ENCODE peak calls at places on chromosomes 6 and 20, in five cellular contexts. One of them, this sample, is unnamed. For H3K4me1, the result is how much of the 10 kb centered on the place peaks cover.

GRCh38 chr6:133635447-133635846 is 253.5 kb upstream of the TCF21 start:
- DNase-seq in heart right ventricle: no peak
- DNase-seq in effector memory CD4-positive, alpha-beta T cell: no peak
- DNase-seq in hepatocyte: no peak
- DNase-seq in tibial nerve: no peak
- DNase-seq in this sample: no peak

GRCh38 chr6:159061805-159062563 is 17.2 kb upstream of the TAGAP start:
- DNase-seq in hepatocyte: no peak
- DNase-seq in tibial nerve: no peak
- DNase-seq in heart right ventricle: no peak
- DNase-seq in effector memory CD4-positive, alpha-beta T cell: no peak
- DNase-seq in this sample: peak

GRCh38 chr6:18148304-18149025 is 6.4 kb downstream of the TPMT start:
- DNase-seq in tibial nerve: no peak
- DNase-seq in hepatocyte: peak
- DNase-seq in effector memory CD4-positive, alpha-beta T cell: no peak
- DNase-seq in heart right ventricle: no peak
- DNase-seq in this sample: no peak

GRCh38 chr20:46999821-47000465 is 105.3 kb downstream of the EYA2 start:
- DNase-seq in effector memory CD4-positive, alpha-beta T cell: no peak
- DNase-seq in heart right ventricle: no peak
- DNase-seq in hepatocyte: no peak
- DNase-seq in tibial nerve: no peak
- DNase-seq in this sample: no peak

GRCh38 chr6:57086843-57087242 is 3.1 kb upstream of the ZNF451 start:
- DNase-seq in effector memory CD4-positive, alpha-beta T cell: no peak
- DNase-seq in heart right ventricle: no peak
- DNase-seq in hepatocyte: no peak
- DNase-seq in tibial nerve: no peak
- DNase-seq in this sample: no peak

GRCh38 chr6:42963855-42964605 is 3.5 kb downstream of the GNMT start:
- DNase-seq in hepatocyte: peak
- DNase-seq in tibial nerve: no peak
- DNase-seq in heart right ventricle: no peak
- DNase-seq in effector memory CD4-positive, alpha-beta T cell: no peak
- DNase-seq in this sample: peak

GRCh38 chr6:52362443-52363221 is 681 bp downstream of the PAQR8 start:
- DNase-seq in tibial nerve: peak
- DNase-seq in effector memory CD4-positive, alpha-beta T cell: peak
- DNase-seq in hepatocyte: peak
- DNase-seq in heart right ventricle: peak
- DNase-seq in this sample: peak

GRCh38 chr6:18262812-18263560 is 1.3 kb downstream of the DEK start:
- DNase-seq in effector memory CD4-positive, alpha-beta T cell: peak
- DNase-seq in hepatocyte: no peak
- DNase-seq in tibial nerve: no peak
- DNase-seq in heart right ventricle: no peak
- DNase-seq in this sample: peak

GRCh38 chr6:134632034-134632433 is 314.1 kb upstream of the SGK1 start:
- DNase-seq in effector memory CD4-positive, alpha-beta T cell: no peak
- DNase-seq in heart right ventricle: no peak
- DNase-seq in tibial nerve: no peak
- DNase-seq in hepatocyte: no peak
- DNase-seq in this sample: no peak

GRCh38 chr6:163850874-163851273 is 436.4 kb downstream of the QKI start:
- DNase-seq in heart right ventricle: no peak
- DNase-seq in hepatocyte: no peak
- DNase-seq in tibial nerve: no peak
- DNase-seq in effector memory CD4-positive, alpha-beta T cell: no peak
- DNase-seq in this sample: no peak

GRCh38 chr6:21984135-21984534 is 312.7 kb downstream of the PRL start:
- DNase-seq in tibial nerve: no peak
- DNase-seq in hepatocyte: no peak
- DNase-seq in heart right ventricle: no peak
- DNase-seq in effector memory CD4-positive, alpha-beta T cell: no peak
- DNase-seq in this sample: no peak

GRCh38 chr6:41092421-41093140 is 19.8 kb downstream of the NFYA start:
- DNase-seq in effector memory CD4-positive, alpha-beta T cell: no peak
- DNase-seq in tibial nerve: no peak
- DNase-seq in hepatocyte: no peak
- DNase-seq in heart right ventricle: no peak
- DNase-seq in this sample: no peak

GRCh38 chr6:116392158-116393032 is 21.6 kb downstream of the DSE start:
- DNase-seq in tibial nerve: no peak
- DNase-seq in effector memory CD4-positive, alpha-beta T cell: peak
- DNase-seq in hepatocyte: no peak
- DNase-seq in heart right ventricle: no peak
- DNase-seq in this sample: peak

GRCh38 chr6:47278545-47278944 is 31.2 kb downstream of the TNFRSF21 start:
- DNase-seq in heart right ventricle: no peak
- DNase-seq in tibial nerve: no peak
- DNase-seq in effector memory CD4-positive, alpha-beta T cell: no peak
- DNase-seq in hepatocyte: peak
- DNase-seq in this sample: no peak

GRCh38 chr6:165729307-165729936 is 66.4 kb upstream of the PDE10A start:
- DNase-seq in effector memory CD4-positive, alpha-beta T cell: no peak
- DNase-seq in heart right ventricle: no peak
- DNase-seq in tibial nerve: no peak
- DNase-seq in hepatocyte: no peak
- DNase-seq in this sample: no peak

GRCh38 chr6:110357298-110357695 is 852 bp downstream of the METTL24 start:
- DNase-seq in hepatocyte: no peak
- DNase-seq in heart right ventricle: no peak
- DNase-seq in tibial nerve: no peak
- DNase-seq in effector memory CD4-positive, alpha-beta T cell: no peak
- DNase-seq in this sample: no peak

GRCh38 chr6:41462980-41463930 is 82.9 kb upstream of the FOXP4 start:
- DNase-seq in hepatocyte: peak
- DNase-seq in tibial nerve: peak
- DNase-seq in effector memory CD4-positive, alpha-beta T cell: no peak
- DNase-seq in heart right ventricle: peak
- DNase-seq in this sample: no peak

GRCh38 chr6:27865952-27866369 is 46.2 kb downstream of the OR2B2 start:
- DNase-seq in hepatocyte: peak
- DNase-seq in heart right ventricle: no peak
- DNase-seq in tibial nerve: no peak
- DNase-seq in effector memory CD4-positive, alpha-beta T cell: no peak
- DNase-seq in this sample: no peak

GRCh38 chr6:107064579-107065065 is 36.6 kb downstream of the MTRES1 start:
- DNase-seq in hepatocyte: no peak
- DNase-seq in effector memory CD4-positive, alpha-beta T cell: no peak
- DNase-seq in heart right ventricle: peak
- DNase-seq in tibial nerve: no peak
- DNase-seq in this sample: peak

GRCh38 chr6:89475106-89475505 is 42.2 kb downstream of the ANKRD6 start:
- DNase-seq in heart right ventricle: no peak
- DNase-seq in tibial nerve: no peak
- DNase-seq in effector memory CD4-positive, alpha-beta T cell: no peak
- DNase-seq in hepatocyte: no peak
- DNase-seq in this sample: no peak

GRCh38 chr6:155177369-155177961 is 86.3 kb upstream of the CLDN20 start:
- DNase-seq in tibial nerve: no peak
- DNase-seq in effector memory CD4-positive, alpha-beta T cell: no peak
- DNase-seq in hepatocyte: peak
- DNase-seq in heart right ventricle: no peak
- DNase-seq in this sample: peak

GRCh38 chr20:23147964-23148720 is 62.0 kb upstream of the CD93 start:
- DNase-seq in tibial nerve: no peak
- DNase-seq in heart right ventricle: no peak
- DNase-seq in effector memory CD4-positive, alpha-beta T cell: no peak
- DNase-seq in hepatocyte: peak
- DNase-seq in this sample: no peak

GRCh38 chr20:43922614-43923013 is 8.0 kb downstream of the TOX2 start:
- DNase-seq in effector memory CD4-positive, alpha-beta T cell: no peak
- DNase-seq in heart right ventricle: no peak
- DNase-seq in tibial nerve: no peak
- DNase-seq in hepatocyte: no peak
- DNase-seq in this sample: no peak

GRCh38 chr6:2636672-2637071 is 114.0 kb downstream of the MYLK4 start:
- DNase-seq in effector memory CD4-positive, alpha-beta T cell: no peak
- DNase-seq in heart right ventricle: no peak
- DNase-seq in hepatocyte: no peak
- DNase-seq in tibial nerve: no peak
- DNase-seq in this sample: no peak

GRCh38 chr6:119148102-119148824 is 69.8 kb upstream of the FAM184A start:
- DNase-seq in heart right ventricle: no peak
- DNase-seq in hepatocyte: peak
- DNase-seq in tibial nerve: no peak
- DNase-seq in effector memory CD4-positive, alpha-beta T cell: no peak
- DNase-seq in this sample: peak

GRCh38 chr20:11777861-11778570 is 139.7 kb upstream of the BTBD3 start:
- DNase-seq in tibial nerve: no peak
- DNase-seq in heart right ventricle: no peak
- DNase-seq in hepatocyte: no peak
- DNase-seq in effector memory CD4-positive, alpha-beta T cell: no peak
- DNase-seq in this sample: no peak

DNA sequence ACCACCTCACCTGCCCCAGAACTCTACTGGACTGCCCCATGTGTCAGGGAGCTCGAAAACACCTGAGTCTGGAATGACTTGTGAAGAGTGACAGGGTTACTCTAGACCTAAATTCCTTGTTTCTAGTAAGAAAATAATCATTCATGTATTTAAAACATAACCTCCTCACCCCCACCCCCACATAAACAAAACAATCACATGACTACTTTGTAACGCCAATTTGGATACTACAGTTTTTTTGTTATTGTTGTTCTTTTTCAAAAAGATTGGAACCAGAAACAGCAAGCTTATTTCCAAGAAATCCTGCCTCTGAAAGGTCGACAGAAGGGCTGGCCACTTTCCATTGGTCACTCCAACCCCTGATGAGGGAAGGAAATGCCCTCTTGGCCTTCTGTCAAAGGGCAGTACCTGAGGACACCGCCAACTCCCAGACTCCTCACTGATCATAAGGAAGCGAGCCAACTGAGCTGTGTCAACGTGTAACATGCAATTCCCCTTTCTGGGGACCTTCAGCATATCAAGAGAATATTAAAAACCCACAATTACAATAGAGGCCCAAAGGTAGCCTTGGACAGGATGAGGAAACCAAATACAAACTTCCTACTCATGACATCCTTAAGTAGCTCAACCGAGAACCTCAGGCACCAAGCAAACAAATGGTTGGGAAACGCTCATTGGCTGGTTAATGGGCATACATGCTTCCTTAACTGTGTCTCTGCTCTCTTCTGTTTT is 2.6 kb downstream of the MCUR1 start:
- DNase-seq in heart right ventricle: no peak
- DNase-seq in hepatocyte: peak
- DNase-seq in effector memory CD4-positive, alpha-beta T cell: no peak
- DNase-seq in tibial nerve: no peak
- DNase-seq in this sample: no peak
- H3K4me3 ChIP-seq in heart right ventricle: no peak
- H3K4me3 ChIP-seq in hepatocyte: no peak
- H3K4me3 ChIP-seq in effector memory CD4-positive, alpha-beta T cell: no peak
- H3K4me3 ChIP-seq in tibial nerve: no peak
- H3K4me3 ChIP-seq in this sample: no peak

GRCh38 chr6:149423946-149424440 is 23.9 kb downstream of the SUMO4 start:
- DNase-seq in hepatocyte: no peak
- DNase-seq in effector memory CD4-positive, alpha-beta T cell: no peak
- DNase-seq in heart right ventricle: no peak
- DNase-seq in tibial nerve: no peak
- DNase-seq in this sample: no peak
- H3K27ac ChIP-seq in hepatocyte: peak
- H3K27ac ChIP-seq in effector memory CD4-positive, alpha-beta T cell: no peak
- H3K27ac ChIP-seq in heart right ventricle: no peak
- H3K27ac ChIP-seq in tibial nerve: peak
- H3K27ac ChIP-seq in this sample: no peak

GRCh38 chr20:32113861-32114260 is 4.3 kb downstream of the TM9SF4 start:
- DNase-seq in effector memory CD4-positive, alpha-beta T cell: no peak
- DNase-seq in heart right ventricle: no peak
- DNase-seq in hepatocyte: no peak
- DNase-seq in tibial nerve: no peak
- DNase-seq in this sample: no peak
- H3K4me1 ChIP-seq in effector memory CD4-positive, alpha-beta T cell: under half
- H3K4me1 ChIP-seq in heart right ventricle: under half
- H3K4me1 ChIP-seq in hepatocyte: under half
- H3K4me1 ChIP-seq in tibial nerve: under half
- H3K4me1 ChIP-seq in this sample: under half

DNA sequence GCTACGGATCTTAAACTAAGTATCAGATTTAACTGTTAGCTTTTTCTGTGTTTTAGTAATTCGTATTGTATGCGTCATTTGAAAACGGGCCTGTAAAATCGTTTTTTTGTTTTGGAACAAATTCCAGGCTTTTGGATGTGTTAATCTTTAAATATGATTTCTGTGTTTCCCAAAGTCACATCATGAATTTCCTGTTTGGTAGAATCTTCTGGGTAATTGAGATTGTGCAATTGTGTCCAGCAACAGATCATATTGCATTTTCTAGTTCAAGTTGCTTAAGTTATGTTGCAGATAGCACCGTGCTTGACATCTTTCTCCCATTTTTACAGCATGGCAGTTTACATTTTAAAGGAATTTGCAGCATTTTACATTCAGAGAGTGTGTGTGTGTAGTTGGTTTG is 1.9 kb downstream of the MAPK14 start:
- DNase-seq in hepatocyte: no peak
- DNase-seq in effector memory CD4-positive, alpha-beta T cell: no peak
- DNase-seq in tibial nerve: no peak
- DNase-seq in heart right ventricle: no peak
- DNase-seq in this sample: no peak
- H3K4me3 ChIP-seq in hepatocyte: peak
- H3K4me3 ChIP-seq in effector memory CD4-positive, alpha-beta T cell: peak
- H3K4me3 ChIP-seq in tibial nerve: peak
- H3K4me3 ChIP-seq in heart right ventricle: peak
- H3K4me3 ChIP-seq in this sample: peak

GRCh38 chr6:39882567-39882953 is 51.7 kb downstream of the MOCS1 start:
- DNase-seq in hepatocyte: peak
- DNase-seq in tibial nerve: peak
- DNase-seq in effector memory CD4-positive, alpha-beta T cell: no peak
- DNase-seq in heart right ventricle: no peak
- DNase-seq in this sample: no peak
- H3K27ac ChIP-seq in hepatocyte: peak
- H3K27ac ChIP-seq in tibial nerve: peak
- H3K27ac ChIP-seq in effector memory CD4-positive, alpha-beta T cell: no peak
- H3K27ac ChIP-seq in heart right ventricle: peak
- H3K27ac ChIP-seq in this sample: no peak

DNA sequence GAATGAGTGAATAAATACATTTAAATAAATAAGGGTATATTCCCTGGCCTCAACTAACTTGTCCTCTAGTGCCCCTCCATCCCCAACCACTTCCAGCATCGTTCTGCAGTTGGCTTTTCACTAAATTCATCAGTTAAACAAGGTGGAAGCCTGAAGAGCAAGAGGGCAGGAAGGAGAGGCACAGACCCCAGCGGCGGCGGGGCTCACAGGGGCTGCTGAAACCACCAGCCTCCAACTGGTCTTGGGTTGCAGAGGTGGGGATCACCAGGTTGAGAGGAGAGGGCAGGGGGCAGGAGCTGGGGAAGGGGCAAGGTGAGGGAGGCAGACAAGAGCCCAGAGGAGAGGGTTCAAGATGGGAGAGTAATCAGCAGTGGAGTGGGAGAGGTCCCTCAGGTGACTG is 27.1 kb downstream of the KCNK5 start:
- DNase-seq in tibial nerve: no peak
- DNase-seq in hepatocyte: no peak
- DNase-seq in effector memory CD4-positive, alpha-beta T cell: no peak
- DNase-seq in heart right ventricle: no peak
- DNase-seq in this sample: no peak
- H3K4me1 ChIP-seq in tibial nerve: under half
- H3K4me1 ChIP-seq in hepatocyte: half or more
- H3K4me1 ChIP-seq in effector memory CD4-positive, alpha-beta T cell: under half
- H3K4me1 ChIP-seq in heart right ventricle: under half
- H3K4me1 ChIP-seq in this sample: under half